ENCODE peak calls at places on chromosomes 16 and 17, in four cellular contexts. I is heart left ventricle, O is stomach, T is thoracic aorta. K is an unnamed sample.

GRCh38 chr17:28712037-28712704 is 483 bp upstream of the PROCA1 start:
- DNase-seq in I (peak), O (no peak), T (no peak), K (peak)

GRCh38 chr16:2152695-2153506 is 2.7 kb upstream of the TRAF7 start:
- DNase-seq in I (no peak), O (peak), T (no peak), K (no peak)

GRCh38 chr16:80683646-80684045 is 120.8 kb downstream of the CDYL2 start:
- DNase-seq in I (no peak), O (no peak), T (no peak), K (no peak)

GRCh38 chr16:4225075-4225474 is 16.8 kb downstream of the SRL start:
- DNase-seq in I (no peak), O (no peak), T (no peak), K (no peak)

GRCh38 chr17:68981288-68981687 is 26.1 kb upstream of the ABCA8 start:
- DNase-seq in I (peak), O (peak), T (no peak), K (no peak)

GRCh38 chr16:31561698-31562233 is 34.1 kb downstream of the AHSP start:
- DNase-seq in I (no peak), O (no peak), T (no peak), K (no peak)

GRCh38 chr17:79919164-79919585 is 79.9 kb upstream of the CBX4 start:
- DNase-seq in I (peak), O (peak), T (peak), K (no peak)

GRCh38 chr17:15233022-15233805 is 31.9 kb downstream of the PMP22 start:
- DNase-seq in I (no peak), O (no peak), T (no peak), K (no peak)

GRCh38 chr17:41265078-41265477 is at the start of gene KRTAP9-6:
- DNase-seq in I (no peak), O (no peak), T (no peak), K (no peak)

GRCh38 chr16:51151435-51151950 is 423 bp upstream of the SALL1 start:
- DNase-seq in I (peak), O (peak), T (no peak), K (peak)

GRCh38 chr17:81511800-81512559 is 619 bp downstream of the ACTG1 start:
- DNase-seq in I (no peak), O (no peak), T (no peak), K (no peak)

GRCh38 chr16:29916979-29917378 is 9.0 kb downstream of the KCTD13 start:
- DNase-seq in I (no peak), O (no peak), T (no peak), K (no peak)

GRCh38 chr17:21036361-21036881 is 6.4 kb downstream of the USP22 start:
- DNase-seq in I (no peak), O (no peak), T (no peak), K (no peak)

GRCh38 chr16:57906385-57907316 is 64.3 kb downstream of the CNGB1 start:
- DNase-seq in I (no peak), O (no peak), T (no peak), K (peak)

GRCh38 chr17:81537343-81537855 is 9.2 kb downstream of the FSCN2 start:
- DNase-seq in I (no peak), O (peak), T (no peak), K (peak)

GRCh38 chr17:2194778-2195417 is 108.7 kb downstream of the SMG6 start:
- DNase-seq in I (no peak), O (no peak), T (no peak), K (no peak)

GRCh38 chr16:54342001-54342776 is 55.6 kb upstream of the IRX3 start:
- DNase-seq in I (no peak), O (no peak), T (no peak), K (no peak)

GRCh38 chr16:74650966-74651567 is 15.6 kb downstream of the RFWD3 start:
- DNase-seq in I (no peak), O (no peak), T (no peak), K (no peak)

GRCh38 chr17:69763503-69763902 is 311.5 kb upstream of the KCNJ16 start:
- DNase-seq in I (no peak), O (no peak), T (no peak), K (no peak)

GRCh38 chr17:49521088-49521450 is 26.0 kb downstream of the NGFR start:
- DNase-seq in I (no peak), O (no peak), T (no peak), K (no peak)

GRCh38 chr16:25868966-25869365 is 177.2 kb downstream of the HS3ST4 start:
- DNase-seq in I (no peak), O (no peak), T (no peak), K (no peak)

GRCh38 chr17:14038206-14038605 is 31.1 kb upstream of the COX10 start:
- DNase-seq in I (no peak), O (no peak), T (no peak), K (no peak)

GRCh38 chr16:30065943-30066881 is 652 bp downstream of the ALDOA start:
- DNase-seq in I (no peak), O (no peak), T (no peak), K (no peak)

GRCh38 chr16:2779151-2779920 is 2.3 kb upstream of the ELOB start:
- DNase-seq in I (no peak), O (no peak), T (no peak), K (no peak)

GRCh38 chr16:79912592-79913310 is 312.2 kb upstream of the MAF start:
- DNase-seq in I (no peak), O (no peak), T (no peak), K (no peak)

GRCh38 chr16:4217246-4218131 is 24.4 kb downstream of the SRL start:
- DNase-seq in I (peak), O (no peak), T (no peak), K (no peak)

GRCh38 chr17:51103050-51103449 is 17.6 kb downstream of the SPAG9 start:
- DNase-seq in I (no peak), O (no peak), T (no peak), K (no peak)

GRCh38 chr17:40901981-40902862 is 17.2 kb upstream of the KRT20 start:
- DNase-seq in I (no peak), O (no peak), T (no peak), K (no peak)

GRCh38 chr17:11643851-11644250 is 45.6 kb downstream of the DNAH9 start:
- DNase-seq in I (no peak), O (no peak), T (no peak), K (no peak)

GRCh38 chr17:11641521-11642275 is 43.4 kb downstream of the DNAH9 start:
- DNase-seq in I (no peak), O (no peak), T (no peak), K (no peak)

GRCh38 chr17:11642655-11643054 is 44.4 kb downstream of the DNAH9 start:
- DNase-seq in I (no peak), O (no peak), T (no peak), K (no peak)

GRCh38 chr17:11644265-11645212 is 46.3 kb downstream of the DNAH9 start:
- DNase-seq in I (peak), O (peak), T (peak), K (peak)

GRCh38 chr17:11645426-11645825 is 47.2 kb downstream of the DNAH9 start:
- DNase-seq in I (no peak), O (no peak), T (no peak), K (no peak)
- TF ChIP-seq CTCF in I (no peak), O (no peak), T (no peak), K (no peak)

GRCh38 chr17:37643118-37643766 is at the start of gene DDX52:
- DNase-seq in I (peak), O (peak), T (peak), K (peak)
- TF ChIP-seq CTCF in I (peak), O (peak), T (no peak), K (no peak)

GRCh38 chr17:75615301-75615700 is 17.9 kb upstream of the SMIM5 start:
- DNase-seq in I (no peak), O (no peak), T (no peak), K (no peak)
- TF ChIP-seq CTCF in I (no peak), O (no peak), T (no peak), K (no peak)

DNA sequence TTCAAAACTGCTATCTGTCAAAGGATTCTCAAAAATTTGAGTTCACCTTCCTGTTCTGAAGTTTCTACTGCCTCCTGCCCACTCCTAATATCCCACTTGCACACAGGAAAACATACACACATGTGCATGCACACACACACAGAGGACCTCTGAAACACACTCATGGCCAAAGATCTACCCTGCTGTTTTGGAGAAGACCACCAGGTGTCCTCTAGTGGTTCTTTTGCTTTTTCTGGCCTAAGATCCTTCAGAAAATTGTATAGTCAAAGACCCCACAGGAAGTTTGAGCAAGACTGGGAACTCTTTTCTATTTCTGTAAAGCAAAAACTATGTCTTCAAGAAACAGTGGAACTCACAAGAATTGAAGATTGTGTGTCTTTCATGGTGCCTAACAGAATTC is 90.2 kb downstream of the CDH8 start:
- DNase-seq in I (no peak), O (no peak), T (no peak), K (no peak)
- TF ChIP-seq CTCF in I (no peak), O (no peak), T (no peak), K (no peak)

GRCh38 chr16:88855176-88855575 is 1.6 kb downstream of the GALNS start:
- DNase-seq in I (no peak), O (no peak), T (no peak), K (no peak)
- TF ChIP-seq CTCF in I (no peak), O (no peak), T (no peak), K (no peak)